ENCODE peak calls at places on chromosome 19, in seven cellular contexts. O is HCT116, E is H1, I is SK-N-SH, H is K562, M is GM12878, A is HepG2. Q is an unnamed sample.

GRCh38 chr19:50266896-50267295 is 62.3 kb downstream of the KCNC3 start:
- DNase-seq in M (no peak), I (peak; percentile 50), O (peak; percentile 47), E (peak; percentile 97), H (peak; percentile 98), A (no peak), Q (peak; percentile 91)

GRCh38 chr19:23071087-23071511 is 45.7 kb upstream of the ZNF730 start:
- DNase-seq in M (no peak), H (no peak), A (no peak), E (no peak), O (no peak), I (peak; percentile 66), Q (no peak)

GRCh38 chr19:55913643-55914268 is 18.4 kb downstream of the NLRP13 start:
- DNase-seq in H (peak; percentile 15), O (peak; percentile 13), A (no peak), M (no peak), I (peak; percentile 23), E (no peak), Q (peak; percentile 12)

GRCh38 chr19:41439441-41440222 is at the start of gene DMAC2:
- DNase-seq in M (peak; percentile 89), E (peak; percentile 96), I (peak; percentile 94), O (peak; percentile 99), A (peak; percentile 98), H (peak; percentile 95), Q (peak; percentile 94)

GRCh38 chr19:49911381-49912145 is 14.9 kb upstream of the IL4I1 start:
- DNase-seq in O (no peak), A (no peak), E (no peak), I (no peak), H (no peak), M (peak; percentile 83), Q (no peak)

GRCh38 chr19:6005321-6006069 is 27.6 kb upstream of the RANBP3 start:
- DNase-seq in M (no peak), E (no peak), H (no peak), I (peak; percentile 20), A (no peak), O (no peak), Q (no peak)

GRCh38 chr19:18865973-18866799 is 29.8 kb downstream of the CERS1 start:
- DNase-seq in E (peak; percentile 96), O (no peak), H (peak; percentile 91), A (peak; percentile 35), I (peak; percentile 98), M (no peak), Q (peak; percentile 56)

GRCh38 chr19:12769689-12770088 is 5.7 kb downstream of the HOOK2 start:
- DNase-seq in I (no peak), M (no peak), O (no peak), H (peak; percentile 63), A (no peak), E (peak; percentile 84), Q (no peak)

GRCh38 chr19:8573316-8573715 is 3.9 kb downstream of the MYO1F start:
- DNase-seq in M (no peak), A (no peak), H (no peak), E (no peak), O (no peak), I (no peak), Q (no peak)

GRCh38 chr19:51386882-51387520 is 773 bp downstream of the LIM2 start:
- DNase-seq in E (no peak), M (no peak), O (no peak), A (no peak), I (no peak), H (no peak), Q (no peak)

GRCh38 chr19:50465986-50466771 is 10.1 kb upstream of the EMC10 start:
- DNase-seq in M (no peak), O (peak; percentile 42), A (peak; percentile 34), I (peak; percentile 81), H (peak; percentile 78), E (peak; percentile 82), Q (no peak)

GRCh38 chr19:54172764-54173699 is at the start of gene TMC4:
- DNase-seq in I (no peak), H (no peak), M (no peak), O (peak; percentile 63), A (no peak), E (peak; percentile 82), Q (peak; percentile 91)

GRCh38 chr19:17922138-17922537 is 10.7 kb upstream of the CCDC124 start:
- DNase-seq in I (no peak), M (no peak), H (no peak), A (no peak), O (no peak), E (no peak), Q (no peak)

GRCh38 chr19:7921302-7921954 is 1.3 kb downstream of the SNAPC2 start:
- DNase-seq in O (no peak), H (no peak), M (no peak), I (no peak), E (no peak), A (no peak), Q (no peak)

GRCh38 chr19:7505288-7505681 is 10.6 kb upstream of the ZNF358 start:
- DNase-seq in E (no peak), I (no peak), H (no peak), M (no peak), O (no peak), A (no peak), Q (no peak)

GRCh38 chr19:6464070-6464873 is at the start of gene CRB3:
- DNase-seq in O (peak; percentile 80), H (no peak), M (no peak), I (no peak), A (peak; percentile 73), E (peak; percentile 99), Q (peak; percentile 93)

GRCh38 chr19:51417107-51417806 is at the start of gene SIGLEC10:
- DNase-seq in O (no peak), A (no peak), E (no peak), H (peak; percentile 15), I (no peak), M (no peak), Q (no peak)

GRCh38 chr19:29889702-29890101 is 52.3 kb upstream of the URI1 start:
- DNase-seq in A (no peak), O (no peak), E (no peak), I (no peak), M (no peak), H (no peak), Q (no peak)

DNA sequence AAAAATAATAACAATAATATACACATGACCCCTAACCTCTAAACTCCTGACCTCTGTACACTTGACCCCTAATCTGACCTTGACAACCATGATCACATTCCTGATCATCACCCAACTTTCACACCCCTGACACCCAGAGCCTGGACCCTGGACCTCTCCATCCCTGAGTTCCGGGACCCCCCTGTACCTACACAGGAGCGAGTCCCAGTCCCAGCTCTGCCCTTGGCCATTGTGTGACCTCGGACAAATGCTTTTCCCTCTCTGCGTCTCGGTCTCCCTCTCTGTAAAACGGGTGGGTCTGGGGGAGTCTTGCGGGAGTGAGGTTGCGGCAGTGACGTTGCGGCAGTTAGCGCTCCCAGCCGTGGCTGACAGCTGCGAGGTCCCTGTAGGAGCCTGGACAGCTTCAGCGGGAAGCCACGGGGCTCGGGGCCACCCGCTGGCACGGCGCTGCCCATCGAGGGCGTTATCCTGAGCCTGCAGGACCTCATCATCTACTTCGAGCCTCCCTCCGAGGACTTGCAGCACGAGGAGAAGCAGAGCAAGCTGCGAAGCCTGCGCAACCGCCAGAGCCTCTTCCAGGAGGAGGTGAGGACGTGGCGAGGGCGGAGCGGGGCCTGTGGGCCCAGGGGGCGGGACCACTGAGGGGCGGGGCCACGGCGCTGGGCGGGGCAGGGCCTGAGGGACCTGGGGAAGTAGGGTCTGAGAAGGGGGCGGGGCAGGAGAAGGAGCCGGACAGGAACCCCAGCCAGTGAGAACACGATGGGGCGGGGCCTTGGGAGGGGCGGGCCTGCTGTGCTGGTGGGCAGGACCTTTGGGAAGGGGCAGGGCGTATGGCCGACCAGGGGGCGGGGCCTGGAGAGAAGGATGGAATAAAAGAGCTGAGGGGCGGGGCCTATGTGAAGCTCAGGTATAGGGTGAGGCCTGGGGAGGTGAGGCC is 19.2 kb downstream of the RYR1 start:
- DNase-seq in A (no peak), I (peak; percentile 69), M (no peak), O (peak; percentile 81), H (peak; percentile 100), E (peak; percentile 98), Q (no peak)
- TF ChIP-seq JUND in A (no peak), I (no peak), M (no peak), O (no peak), H (peak; percentile 22), E (no peak), Q (no peak)

GRCh38 chr19:15378529-15379082 is 981 bp downstream of the AKAP8 start:
- DNase-seq in O (no peak), I (peak; percentile 62), H (peak; percentile 15), A (peak; percentile 34), E (no peak), M (no peak), Q (peak; percentile 47)

GRCh38 chr19:15381864-15382263 is 2.3 kb upstream of the AKAP8 start:
- DNase-seq in A (no peak), I (no peak), H (no peak), E (no peak), O (no peak), M (no peak), Q (no peak)

GRCh38 chr19:15379083-15379995 is at the start of gene AKAP8:
- DNase-seq in E (peak; percentile 97), M (peak; percentile 94), H (peak; percentile 98), I (peak; percentile 100), O (peak; percentile 96), A (peak; percentile 96), Q (peak; percentile 95)

GRCh38 chr19:15381429-15381828 is 1.8 kb upstream of the AKAP8 start:
- DNase-seq in M (no peak), I (no peak), A (no peak), O (no peak), E (no peak), H (no peak), Q (no peak)

GRCh38 chr19:15379996-15380647 is 535 bp upstream of the AKAP8 start:
- DNase-seq in O (peak; percentile 23), A (peak; percentile 48), E (peak; percentile 89), H (peak; percentile 63), M (no peak), I (no peak), Q (peak; percentile 33)
- TF ChIP-seq JUND in O (no peak), A (no peak), E (no peak), H (no peak), M (no peak), I (no peak), Q (no peak)

GRCh38 chr19:10173527-10173926 is 21.2 kb downstream of the DNMT1 start:
- DNase-seq in O (no peak), E (no peak), H (no peak), A (no peak), I (no peak), M (no peak), Q (no peak)
- TF ChIP-seq JUND in O (no peak), E (no peak), H (no peak), A (no peak), I (no peak), M (no peak), Q (no peak)

DNA sequence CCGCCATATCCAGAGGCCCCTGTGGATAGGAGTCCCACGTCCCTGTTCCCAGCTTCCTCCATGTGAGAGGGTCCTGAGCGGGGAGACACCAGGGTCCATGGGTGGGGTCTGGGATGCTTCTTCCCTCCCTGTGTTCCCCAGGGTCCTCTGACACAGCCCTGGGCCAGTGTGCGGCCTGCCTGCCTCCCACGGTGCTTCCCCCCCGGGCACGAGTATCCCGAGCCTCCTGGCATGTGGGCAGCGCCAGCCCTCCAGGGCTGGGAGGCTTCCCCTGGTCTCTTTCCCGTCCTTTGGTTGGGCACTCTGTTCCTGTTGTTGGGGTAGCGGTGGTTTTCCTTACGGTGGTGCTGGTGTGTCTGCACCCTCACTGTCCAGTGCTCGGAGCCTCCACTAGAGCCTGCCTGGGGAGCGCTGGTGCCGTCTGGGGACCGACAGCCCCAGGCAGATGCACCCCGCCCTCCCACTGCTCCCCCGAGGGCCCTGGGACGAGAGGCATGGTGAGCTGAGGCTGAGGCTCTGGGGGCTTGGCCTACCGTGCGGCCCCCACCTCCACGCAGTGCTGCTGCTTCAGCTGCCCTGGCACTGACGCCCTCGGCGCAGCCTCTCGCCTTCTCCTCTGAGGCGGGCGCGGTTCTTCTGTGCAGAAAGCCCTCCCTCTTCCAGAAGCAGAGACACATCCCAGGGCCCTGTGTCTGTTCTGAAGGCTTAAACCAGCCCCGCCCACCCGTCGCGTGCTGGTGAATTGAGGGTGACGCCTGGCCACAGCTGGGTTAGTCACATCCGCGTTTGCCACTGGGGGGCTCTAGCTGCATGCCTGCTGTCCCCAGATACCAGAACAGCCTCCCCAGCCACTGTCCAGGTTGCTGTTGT is 27.9 kb downstream of the PLEKHJ1 start:
- DNase-seq in H (peak; percentile 61), E (peak; percentile 72), I (no peak), A (no peak), O (no peak), M (no peak), Q (no peak)
- TF ChIP-seq JUND in H (no peak), E (no peak), I (no peak), A (no peak), O (no peak), M (no peak), Q (no peak)

Q was measured in T47D.